ENCODE peak calls at places on chromosome 20, in four cellular contexts. V, S, J and R are unnamed samples.

GRCh38 chr20:17304785-17305184 is 77.9 kb downstream of the PCSK2 start:
- DNase-seq in V (no peak), S (no peak), J (no peak), R (no peak)

GRCh38 chr20:46970937-46971630 is 76.4 kb downstream of the EYA2 start:
- DNase-seq in V (peak; percentile 21), S (no peak), J (peak; percentile 51), R (peak; percentile 63)

GRCh38 chr20:56663660-56664059 is 34.6 kb downstream of the TFAP2C start:
- DNase-seq in V (no peak), S (no peak), J (no peak), R (no peak)

GRCh38 chr20:13913517-13913916 is 76.9 kb downstream of the SEL1L2 start:
- DNase-seq in V (no peak), S (no peak), J (no peak), R (no peak)

GRCh38 chr20:57209413-57209812 is 57.0 kb downstream of the BMP7 start:
- DNase-seq in V (no peak), S (no peak), J (no peak), R (no peak)

GRCh38 chr20:14707865-14708574 is 370.6 kb upstream of the FLRT3 start:
- DNase-seq in V (no peak), S (no peak), J (no peak), R (no peak)

GRCh38 chr20:33689973-33690372 is 3.8 kb upstream of the E2F1 start:
- DNase-seq in V (peak; percentile 50), S (no peak), J (peak; percentile 73), R (no peak)

GRCh38 chr20:38799248-38799647 is 6.2 kb upstream of the PPP1R16B start:
- DNase-seq in V (no peak), S (no peak), J (no peak), R (no peak)

GRCh38 chr20:56352656-56353055 is 6.1 kb upstream of the FAM210B start:
- DNase-seq in V (no peak), S (no peak), J (no peak), R (no peak)

GRCh38 chr20:36917943-36918342 is 33.6 kb downstream of the SAMHD1 start:
- DNase-seq in V (no peak), S (no peak), J (no peak), R (no peak)

GRCh38 chr20:62339647-62340062 is 27.5 kb downstream of the LAMA5 start:
- DNase-seq in V (no peak), S (peak; percentile 89), J (no peak), R (no peak)

GRCh38 chr20:5718896-5719595 is 31.2 kb upstream of the SHLD1 start:
- DNase-seq in V (no peak), S (no peak), J (no peak), R (no peak)

GRCh38 chr20:9458075-9458818 is 56.1 kb upstream of the LAMP5 start:
- DNase-seq in V (peak; percentile 59), S (peak; percentile 34), J (no peak), R (peak; percentile 15)

GRCh38 chr20:17590245-17590644 is 20.4 kb downstream of the DSTN start:
- DNase-seq in V (no peak), S (no peak), J (no peak), R (no peak)

GRCh38 chr20:57048027-57048869 is 218.2 kb downstream of the BMP7 start:
- DNase-seq in V (peak; percentile 35), S (no peak), J (peak; percentile 74), R (peak; percentile 77)

GRCh38 chr20:41249781-41250281 is 67.7 kb downstream of the ZHX3 start:
- DNase-seq in V (peak; percentile 55), S (no peak), J (peak; percentile 53), R (peak; percentile 49)

GRCh38 chr20:46894971-46895905 is 595 bp downstream of the EYA2 start:
- DNase-seq in V (no peak), S (no peak), J (no peak), R (peak; percentile 45)

GRCh38 chr20:2742934-2743559 is 50.5 kb downstream of the EBF4 start:
- DNase-seq in V (peak; percentile 73), S (no peak), J (peak; percentile 70), R (peak; percentile 89)
- TF ChIP-seq BHLHE40 in V (peak; percentile 38), S (peak; percentile 17), J (peak; percentile 33), R (no peak)

GRCh38 chr20:48841196-48841860 is 13.5 kb upstream of the PREX1 start:
- DNase-seq in V (no peak), S (no peak), J (no peak), R (no peak)

GRCh38 chr20:48839518-48839917 is 11.7 kb upstream of the PREX1 start:
- DNase-seq in V (no peak), S (no peak), J (no peak), R (no peak)

GRCh38 chr20:48839083-48839482 is 11.3 kb upstream of the PREX1 start:
- DNase-seq in V (no peak), S (no peak), J (no peak), R (no peak)

GRCh38 chr20:48843125-48843806 is 15.5 kb upstream of the PREX1 start:
- DNase-seq in V (no peak), S (no peak), J (peak; percentile 53), R (no peak)

GRCh38 chr20:48841861-48842529 is 14.2 kb upstream of the PREX1 start:
- DNase-seq in V (no peak), S (no peak), J (peak; percentile 71), R (no peak)
- TF ChIP-seq FOXM1 in V (no peak), S (no peak), J (peak; percentile 32), R (no peak)

DNA sequence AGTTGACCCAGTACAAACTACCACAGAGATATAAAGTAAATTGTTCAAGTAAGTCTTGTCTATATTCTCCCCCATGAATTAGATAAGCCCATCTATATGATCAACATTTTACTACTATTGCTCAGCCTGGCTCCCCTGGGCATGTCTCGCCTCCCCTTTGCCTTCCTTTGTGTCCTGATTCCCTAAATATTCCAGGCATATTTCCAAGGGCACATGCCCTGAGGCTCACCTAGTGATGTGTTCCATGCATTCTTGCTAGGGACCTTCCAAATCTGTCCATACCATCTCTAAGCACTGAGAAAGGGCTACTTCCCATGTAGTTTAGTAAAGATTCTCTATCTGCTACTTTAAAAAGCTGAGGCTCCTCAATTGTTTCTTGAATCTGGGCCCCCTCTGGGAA is 309.5 kb upstream of the PRND start:
- DNase-seq in V (no peak), S (no peak), J (no peak), R (no peak)
- TF ChIP-seq BHLHE40 in V (no peak), S (no peak), J (no peak), R (no peak)

GRCh38 chr20:50327666-50328065 is 137.0 kb downstream of the CEBPB start:
- DNase-seq in V (no peak), S (no peak), J (no peak), R (no peak)

GRCh38 chr20:50325651-50326050 is 135.0 kb downstream of the CEBPB start:
- DNase-seq in V (no peak), S (no peak), J (no peak), R (no peak)

GRCh38 chr20:50323209-50323608 is 132.6 kb downstream of the CEBPB start:
- DNase-seq in V (no peak), S (no peak), J (no peak), R (no peak)

GRCh38 chr20:50323777-50324604 is 133.4 kb downstream of the CEBPB start:
- DNase-seq in V (no peak), S (no peak), J (no peak), R (no peak)

DNA sequence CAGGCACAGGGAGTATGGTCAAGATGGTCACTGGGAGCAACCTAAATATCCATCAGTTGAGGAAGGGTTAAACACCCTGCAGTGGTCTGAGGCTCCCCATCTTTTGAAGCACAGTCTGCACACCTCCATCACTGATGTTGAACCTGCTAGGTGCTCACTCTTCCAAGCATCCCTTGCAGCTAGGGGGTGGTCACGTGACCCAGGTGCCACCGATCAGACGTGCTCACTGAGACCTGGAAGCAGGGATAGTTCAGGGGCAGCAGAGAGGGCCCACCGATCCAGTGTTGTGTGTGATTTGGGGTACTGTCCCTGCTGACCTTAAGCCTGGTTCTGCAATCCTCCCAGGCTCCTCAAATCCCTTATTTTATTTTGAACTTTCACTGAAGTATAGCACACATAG is 134.6 kb downstream of the CEBPB start:
- DNase-seq in V (no peak), S (no peak), J (no peak), R (no peak)
- TF ChIP-seq FOXM1 in V (no peak), S (no peak), J (no peak), R (no peak)